ENCODE peak calls at places on chromosomes 16 and 17, in four cellular contexts. One of them, this sample, is unnamed.

GRCh38 chr17:41324180-41325075 is 8.9 kb upstream of the KRTAP17-1 start:
- DNase-seq in NCI-H774: peak; percentile 38
- DNase-seq in fibroblast of lung: no peak
- DNase-seq in Caco-2: peak; percentile 76
- DNase-seq in this sample: peak; percentile 14

GRCh38 chr17:29251969-29252866 is 5.6 kb downstream of the CRYBA1 start:
- DNase-seq in NCI-H774: no peak
- DNase-seq in fibroblast of lung: peak; percentile 49
- DNase-seq in Caco-2: no peak
- DNase-seq in this sample: no peak

GRCh38 chr17:34499576-34499975 is 79.8 kb upstream of the TMEM132E start:
- DNase-seq in NCI-H774: no peak
- DNase-seq in fibroblast of lung: peak; percentile 13
- DNase-seq in Caco-2: peak; percentile 46
- DNase-seq in this sample: no peak

GRCh38 chr16:24010440-24011089 is 174.8 kb downstream of the PRKCB start:
- DNase-seq in NCI-H774: peak; percentile 21
- DNase-seq in fibroblast of lung: peak; percentile 46
- DNase-seq in Caco-2: peak; percentile 68
- DNase-seq in this sample: peak; percentile 64

GRCh38 chr17:2170023-2170422 is 115.1 kb downstream of the HIC1 start:
- DNase-seq in NCI-H774: no peak
- DNase-seq in fibroblast of lung: no peak
- DNase-seq in Caco-2: no peak
- DNase-seq in this sample: peak; percentile 13

GRCh38 chr17:60229189-60229802 is 79.5 kb downstream of the CA4 start:
- DNase-seq in NCI-H774: no peak
- DNase-seq in fibroblast of lung: peak; percentile 9
- DNase-seq in Caco-2: no peak
- DNase-seq in this sample: no peak

GRCh38 chr17:10803350-10803749 is 549 bp downstream of the TMEM238L start:
- DNase-seq in NCI-H774: no peak
- DNase-seq in fibroblast of lung: no peak
- DNase-seq in Caco-2: no peak
- DNase-seq in this sample: no peak

GRCh38 chr16:57000271-57001025 is 11.1 kb downstream of the NLRC5 start:
- DNase-seq in NCI-H774: no peak
- DNase-seq in fibroblast of lung: peak; percentile 96
- DNase-seq in Caco-2: peak; percentile 28
- DNase-seq in this sample: no peak

GRCh38 chr16:85173077-85173980 is 61.1 kb upstream of the CIBAR2 start:
- DNase-seq in NCI-H774: no peak
- DNase-seq in fibroblast of lung: peak; percentile 97
- DNase-seq in Caco-2: no peak
- DNase-seq in this sample: no peak

GRCh38 chr16:86984975-86985655 is 332.1 kb downstream of the C16orf95 start:
- DNase-seq in NCI-H774: no peak
- DNase-seq in fibroblast of lung: no peak
- DNase-seq in Caco-2: no peak
- DNase-seq in this sample: no peak

GRCh38 chr17:79036609-79037008 is 12.6 kb downstream of the C1QTNF1 start:
- DNase-seq in NCI-H774: no peak
- DNase-seq in fibroblast of lung: peak; percentile 87
- DNase-seq in Caco-2: no peak
- DNase-seq in this sample: no peak

GRCh38 chr16:79519448-79519847 is 81.1 kb downstream of the MAF start:
- DNase-seq in NCI-H774: no peak
- DNase-seq in fibroblast of lung: no peak
- DNase-seq in Caco-2: no peak
- DNase-seq in this sample: peak; percentile 2

GRCh38 chr17:28643979-28644781 is 778 bp downstream of the BLTP2 start:
- DNase-seq in NCI-H774: peak; percentile 13
- DNase-seq in fibroblast of lung: peak; percentile 55
- DNase-seq in Caco-2: peak; percentile 68
- DNase-seq in this sample: peak; percentile 54